ENCODE peak calls at places on chromosomes 11 and 22, in nine cellular contexts. P is stimulated activated CD4-positive, alpha-beta T cell treated with anti-CD3 and anti-CD28 coated beads, Interleukin-4, amount 100 ng/mL, for 4 hours; B is stimulated activated CD8-positive, alpha-beta memory T cell treated with anti-CD3 and anti-CD28 coated beads, Interleukin-2, amount 100 ng/mL, for 1 hour; O is GM12892; G is A172; Y is neural progenitor cell; K is A549; I is psoas muscle; C is D721Med. M is an unnamed sample.

GRCh38 chr11:2106583-2107209 is 32.5 kb downstream of the IGF2 start:
- DNase-seq in O (no peak), P (no peak), B (no peak), G (no peak), K (no peak), Y (no peak), I (no peak), C (no peak), M (no peak)

GRCh38 chr11:95917188-95918036 is 6.5 kb downstream of the MTMR2 start:
- DNase-seq in Y (no peak), K (no peak), B (no peak), G (no peak), C (no peak), O (no peak), P (no peak), I (no peak), M (no peak)

GRCh38 chr11:8296203-8296602 is 32.5 kb upstream of the LMO1 start:
- DNase-seq in G (no peak), C (no peak), B (no peak), O (no peak), Y (no peak), K (no peak), P (no peak), I (no peak), M (no peak)

GRCh38 chr11:18669211-18669593 is 29.4 kb upstream of the TMEM86A start:
- DNase-seq in C (no peak), B (no peak), G (peak), P (no peak), Y (no peak), I (no peak), O (no peak), K (no peak), M (no peak)

GRCh38 chr22:19766506-19767426 is 6.2 kb downstream of the TBX1 start:
- DNase-seq in G (no peak), Y (peak), O (no peak), P (peak), I (peak), B (peak), K (no peak), C (no peak), M (peak)

GRCh38 chr11:1221848-1222311 is 986 bp upstream of the MUC5B start:
- DNase-seq in O (peak), K (no peak), I (peak), C (no peak), G (no peak), B (no peak), Y (no peak), P (no peak), M (peak)

GRCh38 chr11:127003260-127003981 is 2.9 kb upstream of the KIRREL3 start:
- DNase-seq in Y (peak), G (no peak), I (no peak), O (no peak), K (peak), B (no peak), C (peak), P (no peak), M (no peak)

GRCh38 chr11:72724851-72725730 is 27.1 kb downstream of the ARAP1 start:
- DNase-seq in I (peak), P (peak), K (peak), Y (peak), O (no peak), C (peak), B (peak), G (peak), M (no peak)